ENCODE peak calls at places on chromosomes 16 and 17, in ten cellular contexts. T is transverse colon; G is CD8-positive, alpha-beta T cell; L is heart left ventricle; Y is fibroblast of lung; P is OCI-LY7; I is neural progenitor cell; R is tibial nerve; J is brain microvascular endothelial cell; Q is adrenal gland. D is an unnamed sample.
A peak's percentile ranks its signal among the peaks of the same experiment; 100 is the strongest.

GRCh38 chr16:70529051-70529777 is 5.6 kb downstream of the SF3B3 start:
- DNase-seq in T (no peak), G (no peak), L (no peak), Y (peak; percentile 64), P (peak; percentile 54), I (no peak), R (peak; percentile 12), J (peak; percentile 51), Q (no peak), D (no peak)

GRCh38 chr16:47034455-47034854 is 61.0 kb upstream of the DNAJA2 start:
- DNase-seq in T (no peak), G (no peak), L (no peak), Y (no peak), P (no peak), I (no peak), R (no peak), J (no peak), Q (no peak), D (no peak)

GRCh38 chr17:81254955-81255717 is 16.0 kb downstream of the NDUFAF8 start:
- DNase-seq in T (peak; percentile 87), G (no peak), L (peak; percentile 84), Y (peak; percentile 77), P (no peak), I (peak; percentile 76), R (peak; percentile 55), J (peak; percentile 46), Q (peak; percentile 90), D (peak; percentile 90)

GRCh38 chr16:87924041-87924851 is 12.1 kb downstream of the CA5A start:
- DNase-seq in T (peak; percentile 25), G (no peak), L (no peak), Y (no peak), P (no peak), I (no peak), R (no peak), J (no peak), Q (no peak), D (peak; percentile 64)

GRCh38 chr16:87681990-87682570 is 79.8 kb downstream of the JPH3 start:
- DNase-seq in T (no peak), G (no peak), L (no peak), Y (peak; percentile 66), P (peak; percentile 69), I (peak; percentile 33), R (no peak), J (peak; percentile 63), Q (no peak), D (no peak)

GRCh38 chr17:17922198-17922901 is 49.9 kb downstream of the TOM1L2 start:
- DNase-seq in T (no peak), G (no peak), L (no peak), Y (no peak), P (no peak), I (no peak), R (no peak), J (peak; percentile 22), Q (peak; percentile 51), D (no peak)

GRCh38 chr16:11049396-11050059 is 105.2 kb downstream of the CLEC16A start:
- DNase-seq in T (no peak), G (no peak), L (no peak), Y (no peak), P (no peak), I (peak; percentile 45), R (no peak), J (no peak), Q (peak; percentile 44), D (peak; percentile 44)

GRCh38 chr16:75203667-75204409 is 3.1 kb downstream of the CTRB2 start:
- DNase-seq in T (no peak), G (no peak), L (no peak), Y (no peak), P (no peak), I (no peak), R (no peak), J (no peak), Q (no peak), D (peak; percentile 35)

GRCh38 chr16:29844575-29845331 is 18.3 kb downstream of the CDIPT start:
- DNase-seq in T (no peak), G (no peak), L (no peak), Y (no peak), P (no peak), I (no peak), R (no peak), J (no peak), Q (peak; percentile 85), D (peak; percentile 75)

GRCh38 chr17:76382305-76382802 is 2.1 kb upstream of the SPHK1 start:
- DNase-seq in T (no peak), G (no peak), L (no peak), Y (peak; percentile 80), P (no peak), I (peak; percentile 90), R (no peak), J (no peak), Q (no peak), D (peak; percentile 86)

GRCh38 chr16:87829123-87829980 is 40.0 kb downstream of the SLC7A5 start:
- DNase-seq in T (no peak), G (no peak), L (no peak), Y (no peak), P (no peak), I (no peak), R (no peak), J (no peak), Q (no peak), D (peak; percentile 30)

GRCh38 chr16:2708955-2709587 is 11.0 kb downstream of the PRSS27 start:
- DNase-seq in T (no peak), G (no peak), L (no peak), Y (no peak), P (no peak), I (no peak), R (no peak), J (no peak), Q (no peak), D (peak; percentile 71)

GRCh38 chr17:40956401-40957254 is 10.1 kb downstream of the KRT39 start:
- DNase-seq in T (no peak), G (no peak), L (no peak), Y (peak; percentile 100), P (no peak), I (no peak), R (no peak), J (peak; percentile 98), Q (no peak), D (no peak)

GRCh38 chr17:30321314-30321713 is 12.5 kb downstream of the TMIGD1 start:
- DNase-seq in T (no peak), G (no peak), L (no peak), Y (no peak), P (no peak), I (no peak), R (no peak), J (no peak), Q (no peak), D (no peak)

GRCh38 chr17:49567871-49568694 is 7.6 kb upstream of the NXPH3 start:
- DNase-seq in T (peak; percentile 90), G (peak; percentile 75), L (peak; percentile 87), Y (peak; percentile 62), P (peak; percentile 83), I (peak; percentile 92), R (peak; percentile 90), J (peak; percentile 68), Q (peak; percentile 97), D (peak; percentile 93)

GRCh38 chr17:77666480-77666879 is 292.0 kb upstream of the TNRC6C start:
- DNase-seq in T (no peak), G (no peak), L (no peak), Y (no peak), P (no peak), I (no peak), R (no peak), J (no peak), Q (no peak), D (no peak)

GRCh38 chr16:89828870-89829629 is 775 bp downstream of the SPIRE2 start:
- DNase-seq in T (no peak), G (no peak), L (no peak), Y (no peak), P (no peak), I (no peak), R (no peak), J (no peak), Q (no peak), D (no peak)
- H3K4me3 ChIP-seq in T (peak overlapping the region; percentile 76), G (no peak overlapping the region), L (peak overlapping the region; percentile 79), Y (peak overlapping the region; percentile 31), P (peak overlapping the region; percentile 16), I (peak overlapping the region; percentile 68), R (no peak overlapping the region), J (peak overlapping the region; percentile 40), Q (no peak overlapping the region), D (no peak overlapping the region)

DNA sequence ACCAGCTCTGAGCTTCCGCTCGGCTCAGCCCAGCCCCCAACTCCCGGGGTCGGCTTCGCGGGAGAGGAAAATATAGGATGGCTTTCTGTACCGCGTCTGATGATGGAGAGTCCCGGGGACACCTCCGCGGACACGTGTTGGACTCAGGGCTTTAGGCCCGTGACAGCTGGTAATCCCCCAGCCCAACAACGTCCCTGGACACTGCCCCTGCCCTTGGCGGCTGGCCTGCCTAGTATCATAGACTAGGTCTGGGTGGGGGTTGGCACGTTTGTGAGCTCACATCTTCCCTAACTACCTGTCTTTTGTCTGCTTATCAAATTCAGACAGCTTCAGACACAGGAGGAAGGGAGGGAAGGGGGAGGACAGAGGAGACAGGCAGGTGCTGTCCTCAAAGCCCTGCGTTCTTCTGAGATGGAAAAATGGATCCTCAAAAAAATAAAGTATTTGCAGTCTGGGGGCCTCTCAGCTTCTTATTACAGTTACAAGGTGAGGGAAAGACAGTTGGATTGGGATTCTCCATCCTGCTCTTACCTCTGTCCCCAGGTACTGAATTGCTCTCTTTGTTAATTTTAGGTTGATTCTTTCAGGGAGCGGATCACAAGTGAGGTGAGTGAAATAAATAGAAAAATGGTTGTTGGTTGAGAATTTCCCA is 700 bp downstream of the PSME3 start:
- DNase-seq in T (no peak), G (no peak), L (no peak), Y (no peak), P (no peak), I (peak; percentile 50), R (no peak), J (no peak), Q (peak; percentile 60), D (no peak)
- H3K27ac ChIP-seq in T (peak overlapping the region; percentile 89), G (peak overlapping the region; percentile 95), L (peak overlapping the region; percentile 92), Y (peak overlapping the region; percentile 93), P (peak overlapping the region; percentile 60), I (peak overlapping the region; percentile 78), R (peak overlapping the region; percentile 44), J (peak overlapping the region; percentile 86), Q (peak overlapping the region; percentile 90), D (peak overlapping the region; percentile 92)

GRCh38 chr17:69906306-69906705 is 168.7 kb upstream of the KCNJ16 start:
- DNase-seq in T (no peak), G (no peak), L (no peak), Y (no peak), P (no peak), I (no peak), R (no peak), J (no peak), Q (no peak), D (no peak)
- H3K4me3 ChIP-seq in T (no peak overlapping the region), G (no peak overlapping the region), L (no peak overlapping the region), Y (no peak overlapping the region), P (no peak overlapping the region), I (no peak overlapping the region), R (no peak overlapping the region), J (no peak overlapping the region), Q (no peak overlapping the region), D (no peak overlapping the region)

DNA sequence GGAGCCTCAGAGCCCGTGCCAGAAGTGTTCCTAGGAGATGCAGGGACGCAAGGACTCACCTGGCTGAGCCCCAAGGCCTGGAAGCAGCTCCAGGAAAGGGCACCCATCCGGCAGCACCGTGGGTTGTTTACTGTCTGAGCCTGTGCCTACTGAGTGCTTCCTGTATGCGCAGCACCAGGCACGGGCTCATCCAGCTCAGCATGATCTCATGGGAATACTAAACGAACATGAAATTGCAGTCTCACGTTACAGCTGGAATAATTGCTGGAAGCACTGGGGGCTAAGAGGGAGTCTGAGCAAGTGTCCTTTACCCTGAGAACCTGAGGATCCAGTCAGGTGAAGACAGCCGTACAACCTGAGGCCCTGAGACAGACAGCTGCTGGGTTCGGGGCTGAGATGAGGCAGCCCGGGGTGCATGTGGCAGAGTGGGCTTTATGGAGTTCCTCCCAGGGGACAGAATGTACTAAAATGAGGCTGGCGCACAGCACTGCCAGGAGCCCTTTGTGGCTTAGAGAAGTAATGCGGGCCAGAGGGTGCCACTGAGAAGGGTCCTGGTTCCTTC is 5.4 kb downstream of the CTRL start:
- DNase-seq in T (no peak), G (no peak), L (no peak), Y (no peak), P (no peak), I (no peak), R (no peak), J (peak; percentile 43), Q (peak; percentile 73), D (no peak)
- H3K27ac ChIP-seq in T (peak overlapping the region; percentile 12), G (no peak overlapping the region), L (peak overlapping the region; percentile 3), Y (no peak overlapping the region), P (no peak overlapping the region), I (no peak overlapping the region), R (peak overlapping the region; percentile 2), J (no peak overlapping the region), Q (peak overlapping the region; percentile 73), D (peak overlapping the region; percentile 66)

D was measured in upper lobe of left lung.